ENCODE peak calls at places on chromosomes 16 and 17, in ten cellular contexts. O, B, H, L, W, D, X, N, J and V are unnamed samples.

GRCh38 chr16:12611916-12612597 is 191.6 kb downstream of the CPPED1 start:
- DNase-seq in O (no peak), B (no peak), H (no peak), L (no peak), W (no peak), D (no peak), X (no peak), N (no peak), J (no peak), V (no peak)

GRCh38 chr16:4136229-4136813 is 20.1 kb upstream of the ADCY9 start:
- DNase-seq in O (peak), B (no peak), H (no peak), L (no peak), W (no peak), D (no peak), X (peak), N (peak), J (peak), V (no peak)

GRCh38 chr17:49798182-49798581 is 9.7 kb downstream of the KAT7 start:
- DNase-seq in O (no peak), B (no peak), H (no peak), L (no peak), W (no peak), D (no peak), X (no peak), N (no peak), J (no peak), V (no peak)

GRCh38 chr17:17628388-17629008 is 37.0 kb upstream of the PEMT start:
- DNase-seq in O (peak), B (no peak), H (peak), L (no peak), W (no peak), D (no peak), X (no peak), N (no peak), J (no peak), V (no peak)

GRCh38 chr17:11986939-11987329 is 10.3 kb downstream of the ZNF18 start:
- DNase-seq in O (no peak), B (peak), H (no peak), L (no peak), W (no peak), D (no peak), X (no peak), N (peak), J (no peak), V (no peak)

GRCh38 chr17:8126306-8127066 is 2.6 kb upstream of the HES7 start:
- DNase-seq in O (no peak), B (no peak), H (no peak), L (peak), W (no peak), D (no peak), X (no peak), N (no peak), J (peak), V (no peak)

GRCh38 chr16:3542601-3543373 is 34.4 kb downstream of the NLRC3 start:
- DNase-seq in O (no peak), B (no peak), H (no peak), L (no peak), W (no peak), D (no peak), X (no peak), N (no peak), J (no peak), V (no peak)

GRCh38 chr17:63358111-63358839 is 87.8 kb downstream of the CYB561 start:
- DNase-seq in O (no peak), B (no peak), H (no peak), L (no peak), W (no peak), D (no peak), X (no peak), N (no peak), J (no peak), V (no peak)

GRCh38 chr16:2954228-2954627 is 9.8 kb upstream of the KREMEN2 start:
- DNase-seq in O (no peak), B (no peak), H (no peak), L (no peak), W (no peak), D (no peak), X (no peak), N (no peak), J (no peak), V (no peak)

GRCh38 chr17:69729937-69730336 is 315.4 kb downstream of the MAP2K6 start:
- DNase-seq in O (no peak), B (no peak), H (no peak), L (no peak), W (no peak), D (no peak), X (no peak), N (no peak), J (no peak), V (no peak)

GRCh38 chr16:79381552-79382042 is 218.9 kb downstream of the MAF start:
- DNase-seq in O (no peak), B (no peak), H (no peak), L (no peak), W (no peak), D (no peak), X (no peak), N (no peak), J (no peak), V (no peak)

GRCh38 chr16:50558913-50559312 is 10.7 kb downstream of the NKD1 start:
- DNase-seq in O (no peak), B (no peak), H (no peak), L (no peak), W (no peak), D (no peak), X (no peak), N (no peak), J (no peak), V (no peak)

GRCh38 chr16:57004387-57005250 is 15.3 kb downstream of the NLRC5 start:
- DNase-seq in O (no peak), B (no peak), H (no peak), L (no peak), W (no peak), D (peak), X (no peak), N (no peak), J (no peak), V (no peak)

GRCh38 chr17:2238432-2239169 is 65.0 kb downstream of the SMG6 start:
- DNase-seq in O (no peak), B (no peak), H (peak), L (no peak), W (no peak), D (peak), X (no peak), N (no peak), J (peak), V (no peak)
- TF ChIP-seq POLR2AphosphoS5 in O (no peak), B (no peak), H (peak), L (no peak), W (no peak), D (peak), X (no peak), N (no peak), J (peak), V (no peak)

DNA sequence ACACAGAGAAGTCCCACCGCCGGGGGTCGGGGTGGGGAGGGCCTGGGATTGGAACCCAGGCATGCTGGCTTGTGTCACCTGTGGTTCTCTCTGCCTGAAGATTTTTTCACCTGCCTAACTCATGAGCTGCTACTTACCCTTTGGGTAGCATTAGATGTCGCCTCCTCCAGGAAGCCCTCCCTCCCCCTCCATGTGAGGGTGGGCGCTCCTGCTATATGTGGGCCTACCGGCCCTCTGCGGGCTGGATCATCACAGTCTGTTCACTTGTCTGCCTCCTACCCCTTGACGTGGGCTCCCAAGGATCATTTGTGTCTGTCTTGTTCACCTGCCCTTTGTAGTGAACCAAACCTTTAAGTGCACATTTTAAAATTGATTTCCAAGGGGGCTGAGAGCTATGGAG is 106.8 kb downstream of the SEC14L1 start:
- DNase-seq in O (no peak), B (no peak), H (no peak), L (no peak), W (no peak), D (no peak), X (no peak), N (no peak), J (no peak), V (no peak)
- H3K4me3 ChIP-seq in O (peak), B (peak), H (no peak), L (peak), W (no peak), D (peak), X (no peak), N (no peak), J (no peak), V (peak)

GRCh38 chr17:9842057-9842758 is 16.5 kb downstream of the GLP2R start:
- DNase-seq in O (peak), B (no peak), H (no peak), L (no peak), W (no peak), D (peak), X (no peak), N (no peak), J (peak), V (no peak)

GRCh38 chr17:9839433-9839832 is 13.7 kb downstream of the GLP2R start:
- DNase-seq in O (no peak), B (no peak), H (no peak), L (no peak), W (no peak), D (no peak), X (no peak), N (no peak), J (no peak), V (no peak)

GRCh38 chr17:9833922-9834321 is 8.2 kb downstream of the GLP2R start:
- DNase-seq in O (no peak), B (no peak), H (no peak), L (no peak), W (no peak), D (no peak), X (no peak), N (no peak), J (no peak), V (no peak)

GRCh38 chr17:9843152-9844010 is 17.7 kb downstream of the GLP2R start:
- DNase-seq in O (no peak), B (no peak), H (no peak), L (no peak), W (no peak), D (no peak), X (no peak), N (no peak), J (no peak), V (no peak)

GRCh38 chr17:9837551-9838471 is 12.1 kb downstream of the GLP2R start:
- DNase-seq in O (no peak), B (no peak), H (no peak), L (no peak), W (no peak), D (peak), X (no peak), N (no peak), J (no peak), V (no peak)
- TF ChIP-seq POLR2AphosphoS5 in O (no peak), B (no peak), H (no peak), L (no peak), W (no peak), D (peak), X (no peak), N (no peak), J (peak), V (no peak)

DNA sequence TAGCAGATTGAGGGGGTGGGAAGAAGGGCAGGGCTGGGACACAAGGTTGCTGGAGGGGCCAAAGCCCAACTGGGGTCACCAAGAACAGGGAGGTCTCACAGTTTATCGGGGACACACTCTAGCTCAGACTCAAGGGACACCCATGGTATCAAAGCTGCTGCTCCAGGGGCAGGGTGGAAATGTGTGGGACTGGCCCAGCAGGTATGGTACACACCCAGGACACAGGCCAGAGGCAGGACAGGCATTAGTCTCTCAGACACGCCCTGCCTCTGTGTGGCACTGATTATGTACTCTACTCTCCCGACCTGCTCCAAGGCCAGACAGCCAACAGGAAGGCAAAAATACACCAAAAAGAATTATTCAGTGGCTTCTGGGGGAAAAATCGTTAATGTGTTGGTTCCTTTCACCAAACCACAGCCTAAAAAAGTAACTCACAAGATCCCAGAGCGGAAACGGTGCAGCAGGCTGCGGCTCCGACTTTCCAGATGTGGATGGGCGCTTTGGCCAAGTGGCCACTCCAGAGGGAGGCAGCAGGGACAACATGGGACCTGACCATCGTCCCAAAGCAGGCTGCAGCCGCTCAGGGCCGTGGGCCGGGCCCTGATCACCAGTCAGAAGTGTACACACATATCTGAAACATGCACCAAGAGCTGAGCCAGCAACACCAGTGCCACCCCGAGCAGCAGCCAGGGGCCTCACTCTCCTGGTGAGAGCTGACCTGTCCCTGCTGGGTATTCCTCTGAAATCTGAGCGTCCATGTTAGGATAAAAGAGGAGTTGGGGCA is 978 bp upstream of the SIRT7 start:
- DNase-seq in O (peak), B (no peak), H (no peak), L (peak), W (peak), D (no peak), X (no peak), N (no peak), J (peak), V (no peak)
- H3K4me3 ChIP-seq in O (peak), B (no peak), H (no peak), L (no peak), W (peak), D (no peak), X (no peak), N (no peak), J (no peak), V (no peak)

GRCh38 chr17:71304498-71305158 is 816.2 kb upstream of the SOX9 start:
- DNase-seq in O (no peak), B (no peak), H (no peak), L (no peak), W (no peak), D (no peak), X (no peak), N (no peak), J (no peak), V (no peak)
- TF ChIP-seq POLR2AphosphoS5 in O (no peak), B (no peak), H (no peak), L (no peak), W (no peak), D (no peak), X (no peak), N (no peak), J (no peak), V (no peak)